ENCODE peak calls at places on chromosomes 16 and 17, in eight cellular contexts. I, B, K, T, J, U, E and P are unnamed samples.

GRCh38 chr17:16427020-16427419 is 11.6 kb downstream of the TRPV2 start:
- DNase-seq in E (no peak), I (no peak), J (no peak), K (no peak), T (no peak), B (no peak), U (no peak), P (no peak)

GRCh38 chr17:34842235-34842634 is 119.0 kb downstream of the CCT6B start:
- DNase-seq in U (no peak), K (no peak), T (no peak), B (no peak), J (no peak), I (no peak), E (no peak), P (no peak)

GRCh38 chr16:9256196-9256595 is 164.8 kb downstream of the HAPSTR1 start:
- DNase-seq in I (no peak), B (peak), T (peak), K (peak), J (peak), E (no peak), U (no peak), P (no peak)

GRCh38 chr16:11296706-11297491 is 15.8 kb upstream of the PRM1 start:
- DNase-seq in E (no peak), T (no peak), U (no peak), J (peak), K (no peak), I (no peak), B (no peak), P (no peak)

GRCh38 chr17:8067806-8068205 is 19.7 kb downstream of the ALOX12B start:
- DNase-seq in T (no peak), J (no peak), E (no peak), K (no peak), U (no peak), B (no peak), I (no peak), P (peak)

GRCh38 chr16:54936979-54937672 is 6.5 kb downstream of the IRX5 start:
- DNase-seq in J (no peak), T (peak), I (no peak), U (no peak), B (peak), E (no peak), K (peak), P (peak)

GRCh38 chr17:27776882-27777624 is 23.3 kb downstream of the NOS2 start:
- DNase-seq in T (no peak), E (no peak), J (no peak), I (no peak), B (no peak), K (no peak), U (no peak), P (no peak)

GRCh38 chr17:16448490-16448889 is 33.1 kb downstream of the TRPV2 start:
- DNase-seq in T (no peak), B (peak), E (no peak), J (no peak), K (no peak), I (no peak), U (no peak), P (no peak)

GRCh38 chr16:76176616-76177015 is 100.6 kb upstream of the CNTNAP4 start:
- DNase-seq in T (no peak), E (no peak), U (no peak), J (no peak), I (no peak), K (no peak), B (no peak), P (no peak)

GRCh38 chr16:55754056-55754455 is 78.8 kb downstream of the CES1 start:
- DNase-seq in K (no peak), T (no peak), I (no peak), J (no peak), U (no peak), B (no peak), E (no peak), P (no peak)

GRCh38 chr17:4199818-4200402 is 56.9 kb downstream of the CYB5D2 start:
- DNase-seq in T (peak), B (peak), K (peak), E (peak), U (peak), I (no peak), J (no peak), P (no peak)

GRCh38 chr16:87457724-87458423 is 35.0 kb downstream of the ZCCHC14 start:
- DNase-seq in T (no peak), U (peak), B (peak), K (no peak), J (no peak), I (peak), E (no peak), P (peak)

GRCh38 chr17:17605083-17605746 is 13.7 kb upstream of the PEMT start:
- DNase-seq in I (no peak), E (no peak), U (no peak), B (peak), J (no peak), T (no peak), K (no peak), P (peak)

GRCh38 chr16:57469917-57470470 is 7.5 kb downstream of the POLR2C start:
- DNase-seq in U (no peak), T (no peak), J (no peak), E (no peak), B (no peak), K (no peak), I (no peak), P (no peak)

DNA sequence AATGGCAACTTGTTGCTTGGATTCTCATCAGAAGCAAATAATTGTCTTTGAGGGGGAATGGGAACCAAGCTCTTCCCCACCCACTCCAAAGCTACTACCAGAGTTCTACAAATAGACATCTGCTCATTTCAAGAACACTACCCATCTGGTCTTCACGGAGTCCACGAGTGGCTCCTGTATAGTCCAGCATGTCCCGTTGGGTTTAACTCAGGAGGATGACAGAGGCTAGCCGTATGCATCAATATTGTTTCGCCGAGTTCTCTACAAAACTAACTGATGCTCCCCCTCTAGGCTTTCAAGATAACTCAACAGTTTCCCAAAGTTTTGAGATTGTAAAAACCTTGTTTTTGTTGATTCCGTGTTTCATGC is 730 bp upstream of the BLMH start:
- DNase-seq in B (no peak), I (no peak), U (no peak), K (no peak), T (no peak), E (no peak), J (no peak), P (no peak)
- H3K4me3 ChIP-seq in B (peak), I (peak), U (peak), K (peak), T (peak), E (peak), J (peak), P (peak)

GRCh38 chr17:49342575-49342936 is 19.5 kb downstream of the ZNF652 start:
- DNase-seq in E (no peak), J (no peak), U (no peak), I (no peak), B (peak), T (no peak), K (no peak), P (no peak)
- H3K4me3 ChIP-seq in E (peak), J (no peak), U (no peak), I (no peak), B (peak), T (no peak), K (no peak), P (peak)

GRCh38 chr17:2964831-2965230 is 98.6 kb downstream of the OR1D5 start:
- DNase-seq in T (no peak), B (no peak), K (no peak), I (no peak), J (no peak), E (no peak), U (no peak), P (peak)

GRCh38 chr17:2964028-2964356 is 99.4 kb downstream of the OR1D5 start:
- DNase-seq in T (no peak), E (no peak), I (no peak), U (no peak), J (no peak), K (peak), B (no peak), P (no peak)

GRCh38 chr17:2967515-2967914 is 95.9 kb downstream of the OR1D5 start:
- DNase-seq in I (no peak), E (no peak), J (no peak), T (no peak), K (no peak), U (no peak), B (no peak), P (no peak)

GRCh38 chr17:2964370-2964769 is 99.0 kb downstream of the OR1D5 start:
- DNase-seq in K (peak), T (no peak), I (no peak), E (no peak), B (no peak), U (no peak), J (no peak), P (no peak)

GRCh38 chr17:2965621-2966275 is 97.7 kb downstream of the OR1D5 start:
- DNase-seq in K (no peak), E (no peak), J (peak), B (peak), I (no peak), T (no peak), U (peak), P (peak)
- H3K4me3 ChIP-seq in K (no peak), E (no peak), J (no peak), B (peak), I (no peak), T (no peak), U (no peak), P (no peak)

GRCh38 chr17:73359987-73360410 is 48.2 kb upstream of the CDC42EP4 start:
- DNase-seq in T (peak), B (no peak), K (peak), I (no peak), E (no peak), U (no peak), J (peak), P (peak)
- H3K4me3 ChIP-seq in T (no peak), B (no peak), K (no peak), I (no peak), E (no peak), U (no peak), J (no peak), P (no peak)

GRCh38 chr16:31130336-31130812 is 5.2 kb downstream of the PRSS8 start:
- DNase-seq in K (peak), E (no peak), B (no peak), T (no peak), J (no peak), I (no peak), U (no peak), P (peak)

GRCh38 chr16:31131841-31132271 is 3.7 kb downstream of the PRSS8 start:
- DNase-seq in T (no peak), K (peak), B (no peak), E (no peak), U (no peak), J (peak), I (no peak), P (no peak)

GRCh38 chr16:31130899-31131298 is 4.6 kb downstream of the PRSS8 start:
- DNase-seq in U (no peak), T (no peak), E (no peak), J (peak), K (peak), B (no peak), I (no peak), P (peak)

GRCh38 chr16:31132303-31132978 is 3.1 kb downstream of the PRSS8 start:
- DNase-seq in E (no peak), B (no peak), I (no peak), U (no peak), T (no peak), K (peak), J (no peak), P (no peak)

GRCh38 chr16:31131416-31131815 is 4.1 kb downstream of the PRSS8 start:
- DNase-seq in J (no peak), U (no peak), E (no peak), B (no peak), T (no peak), K (no peak), I (no peak), P (peak)
- H3K4me3 ChIP-seq in J (no peak), U (no peak), E (no peak), B (no peak), T (no peak), K (no peak), I (no peak), P (no peak)

GRCh38 chr17:60082946-60083471 is 4.3 kb upstream of the HEATR6 start:
- DNase-seq in I (no peak), B (no peak), E (no peak), U (no peak), J (no peak), T (no peak), K (no peak), P (no peak)

GRCh38 chr17:60087882-60088669 is 9.4 kb upstream of the HEATR6 start:
- DNase-seq in K (peak), I (no peak), E (no peak), B (peak), J (peak), T (no peak), U (peak), P (no peak)

GRCh38 chr17:60090412-60090811 is 11.7 kb upstream of the HEATR6 start:
- DNase-seq in U (no peak), T (no peak), B (no peak), K (no peak), J (no peak), E (no peak), I (no peak), P (no peak)

GRCh38 chr17:60089097-60089844 is 10.6 kb upstream of the HEATR6 start:
- DNase-seq in T (no peak), J (no peak), E (no peak), I (no peak), B (no peak), U (no peak), K (no peak), P (no peak)

DNA sequence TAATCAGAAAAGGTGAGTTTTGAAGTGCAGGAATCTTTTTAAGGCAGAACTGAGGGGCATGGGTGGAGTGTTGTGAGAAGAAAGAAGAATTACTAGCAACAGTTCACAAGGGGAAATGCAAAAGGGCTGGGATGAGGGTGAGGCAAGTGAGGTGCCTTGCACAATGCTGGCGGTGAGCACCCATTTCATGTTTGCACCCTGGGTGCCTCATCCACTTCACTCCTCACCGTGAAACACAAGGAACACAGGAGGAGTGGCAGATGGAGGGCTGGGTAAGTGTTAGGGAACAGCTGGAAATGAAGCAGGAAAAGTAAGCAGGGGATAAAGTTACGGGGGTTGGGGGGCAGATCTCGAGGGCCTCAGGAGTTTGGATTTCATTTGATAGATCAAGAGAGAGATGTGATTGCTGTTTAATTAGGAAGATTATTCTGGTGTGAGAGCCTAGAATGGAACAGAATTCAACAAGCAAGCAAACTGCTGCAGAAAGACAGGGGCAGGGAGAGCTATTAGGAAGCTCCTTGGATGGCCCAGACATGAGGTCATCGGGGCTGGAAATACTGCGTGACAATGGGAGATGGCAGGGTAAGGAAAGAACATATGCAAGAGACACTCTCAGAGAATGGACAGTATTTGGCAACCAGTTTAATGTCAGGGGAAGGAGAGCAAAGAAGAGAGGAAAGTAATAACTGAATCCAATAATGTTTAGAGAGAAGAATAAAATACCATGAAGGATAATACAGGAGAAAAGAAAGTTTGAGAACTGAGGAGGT is 8.3 kb upstream of the HEATR6 start:
- DNase-seq in U (peak), I (no peak), E (no peak), K (no peak), J (no peak), B (peak), T (no peak), P (peak)
- H3K4me3 ChIP-seq in U (peak), I (no peak), E (no peak), K (no peak), J (no peak), B (peak), T (no peak), P (no peak)

GRCh38 chr17:78884148-78884870 is 18.7 kb downstream of the CEP295NL start:
- DNase-seq in I (no peak), K (no peak), E (no peak), B (peak), T (peak), U (peak), J (no peak), P (no peak)
- H3K4me3 ChIP-seq in I (peak), K (no peak), E (no peak), B (peak), T (peak), U (peak), J (peak), P (peak)

DNA sequence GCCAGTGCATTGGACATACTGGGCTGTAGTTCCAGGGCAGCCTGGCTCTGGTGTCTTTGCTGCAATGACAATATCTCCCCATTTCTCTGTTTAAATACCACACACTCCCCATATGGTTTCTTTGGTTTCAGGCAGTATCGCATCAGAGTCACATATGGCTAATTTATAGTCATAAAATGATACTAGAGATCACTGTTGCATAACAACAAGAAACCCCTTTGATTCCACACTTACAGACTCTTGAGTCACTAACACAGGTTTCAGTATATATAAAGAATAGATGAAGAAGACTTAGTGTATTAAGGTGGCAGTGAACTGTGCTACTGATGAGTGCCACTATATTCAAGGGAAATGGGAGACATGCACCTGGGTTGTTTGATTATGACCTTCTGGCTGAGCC is 281.6 kb downstream of the WWOX start:
- DNase-seq in U (no peak), T (no peak), J (no peak), I (no peak), K (no peak), E (no peak), B (no peak), P (no peak)
- H3K4me3 ChIP-seq in U (no peak), T (no peak), J (no peak), I (no peak), K (no peak), E (no peak), B (no peak), P (no peak)

GRCh38 chr16:28280881-28281836 is 11.2 kb upstream of the SBK1 start:
- DNase-seq in E (no peak), B (no peak), U (no peak), I (no peak), J (no peak), T (peak), K (peak), P (no peak)
- H3K4me3 ChIP-seq in E (no peak), B (no peak), U (no peak), I (no peak), J (no peak), T (no peak), K (no peak), P (no peak)